ENCODE peak calls at places on chromosomes 1 and 21, in four cellular contexts. F is NCI-H1436; Z is activated CD4-positive, CD25-positive, alpha-beta regulatory T cell treated with anti-CD3 and anti-CD28 coated beads, Interleukin-2, amount 50 U/mL, for 16 hours; V is Right ventricle myocardium superior. L is an unnamed sample.

GRCh38 chr1:61083014-61083798 is 845 bp downstream of the NFIA start:
- DNase-seq in F (no peak), Z (no peak), V (peak; percentile 59), L (peak; percentile 79)

GRCh38 chr1:84152649-84153056 is 8.6 kb downstream of the PRKACB start:
- DNase-seq in F (no peak), Z (no peak), V (no peak), L (no peak)

GRCh38 chr1:59499273-59499955 is 202.5 kb downstream of the FGGY start:
- DNase-seq in F (no peak), Z (no peak), V (no peak), L (no peak)

GRCh38 chr1:153818876-153819275 is 43.7 kb downstream of the SLC27A3 start:
- DNase-seq in F (no peak), Z (no peak), V (no peak), L (no peak)

GRCh38 chr1:160975026-160975425 is 20.4 kb upstream of the ITLN2 start:
- DNase-seq in F (no peak), Z (no peak), V (no peak), L (no peak)

GRCh38 chr1:28877132-28877781 is 37.1 kb upstream of the EPB41 start:
- DNase-seq in F (peak; percentile 74), Z (peak; percentile 51), V (peak; percentile 78), L (peak; percentile 80)

GRCh38 chr1:185439727-185440415 is 122.8 kb upstream of the IVNS1ABP start:
- DNase-seq in F (no peak), Z (peak; percentile 10), V (no peak), L (no peak)

GRCh38 chr21:28605138-28605537 is 387.5 kb downstream of the LTN1 start:
- DNase-seq in F (no peak), Z (no peak), V (no peak), L (no peak)

GRCh38 chr1:88736633-88737248 is 52.7 kb downstream of the PKN2 start:
- DNase-seq in F (no peak), Z (no peak), V (no peak), L (no peak)

GRCh38 chr1:105362438-105362837 is 1612.7 kb downstream of the AMY1C start:
- DNase-seq in F (no peak), Z (no peak), V (no peak), L (no peak)

GRCh38 chr1:40694353-40694874 is 2.9 kb downstream of the NFYC start:
- DNase-seq in F (no peak), Z (no peak), V (no peak), L (no peak)

L was measured in kidney.